ENCODE peak calls at places on chromosomes 12 and 14, in nine cellular contexts. A is nephron progenitor cell; B is uterus; W is HFFc6; N is cardiac muscle cell; T is CD8-positive, alpha-beta T cell; Z is lower lobe of right lung; S is HepG2; U is Peyer's patch. F is an unnamed sample.

GRCh38 chr12:80325167-80325959 is 118.7 kb upstream of the PTPRQ start:
- DNase-seq in A (no peak), B (no peak), W (no peak), N (peak; percentile 27), T (no peak), Z (no peak), S (no peak), U (no peak), F (no peak)

GRCh38 chr14:39310071-39310470 is 76.4 kb downstream of the MIA2 start:
- DNase-seq in A (no peak), B (no peak), W (no peak), N (no peak), T (no peak), Z (no peak), S (no peak), U (no peak), F (no peak)

GRCh38 chr14:56217380-56218045 is 99.3 kb downstream of the PELI2 start:
- DNase-seq in A (no peak), B (no peak), W (no peak), N (peak; percentile 29), T (no peak), Z (no peak), S (no peak), U (no peak), F (no peak)

GRCh38 chr12:131942671-131943070 is 7.1 kb upstream of the EP400 start:
- DNase-seq in A (no peak), B (no peak), W (no peak), N (no peak), T (no peak), Z (peak; percentile 39), S (no peak), U (peak; percentile 34), F (no peak)

GRCh38 chr12:41512531-41512930 is 324.4 kb downstream of the PDZRN4 start:
- DNase-seq in A (no peak), B (no peak), W (no peak), N (no peak), T (no peak), Z (peak; percentile 41), S (no peak), U (no peak), F (no peak)

GRCh38 chr12:18224745-18225144 is 36.6 kb upstream of the PIK3C2G start:
- DNase-seq in A (no peak), B (no peak), W (peak; percentile 3), N (peak; percentile 46), T (no peak), Z (no peak), S (peak; percentile 21), U (no peak), F (no peak)

GRCh38 chr12:108403952-108404351 is 64.8 kb upstream of the CMKLR1 start:
- DNase-seq in A (peak; percentile 44), B (no peak), W (no peak), N (peak; percentile 39), T (no peak), Z (no peak), S (no peak), U (no peak), F (no peak)

GRCh38 chr12:11576104-11576503 is 73.4 kb upstream of the ETV6 start:
- DNase-seq in A (no peak), B (no peak), W (peak; percentile 80), N (no peak), T (no peak), Z (no peak), S (no peak), U (no peak), F (no peak)

GRCh38 chr12:76820888-76821482 is 57.1 kb downstream of the ZDHHC17 start:
- DNase-seq in A (peak; percentile 18), B (no peak), W (peak; percentile 26), N (peak; percentile 52), T (no peak), Z (no peak), S (peak; percentile 35), U (no peak), F (peak; percentile 7)

GRCh38 chr12:115922952-115923564 is 354.4 kb downstream of the MED13L start:
- DNase-seq in A (no peak), B (no peak), W (no peak), N (no peak), T (no peak), Z (no peak), S (peak; percentile 49), U (no peak), F (no peak)
- TF ChIP-seq CTCF in A (no peak), B (no peak), W (peak; percentile 62), N (peak; percentile 16), T (no peak), Z (no peak), S (peak; percentile 80), U (no peak), F (peak; percentile 50)

DNA sequence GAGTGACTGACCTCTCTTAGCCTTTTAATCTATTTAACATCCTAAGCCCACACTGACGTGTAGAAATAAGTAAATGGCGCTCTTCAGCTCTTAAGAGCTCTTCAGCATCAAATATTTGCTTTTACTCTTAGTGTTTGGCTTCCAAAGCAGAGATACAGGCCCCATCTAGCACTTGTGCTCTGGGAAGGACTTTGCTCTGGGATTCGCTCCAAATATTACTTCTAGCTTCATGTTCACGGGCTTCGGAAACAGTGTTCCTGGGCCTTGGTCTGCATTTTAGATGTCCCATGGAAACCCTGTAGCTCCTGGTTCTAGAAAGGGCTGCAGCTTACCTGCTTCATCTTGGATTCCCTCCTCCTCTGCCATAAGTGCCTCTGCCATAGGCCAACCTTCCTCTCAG is 2.7 kb upstream of the NKX2-8 start:
- DNase-seq in A (no peak), B (no peak), W (no peak), N (no peak), T (no peak), Z (no peak), S (peak; percentile 50), U (no peak), F (no peak)
- TF ChIP-seq CTCF in A (no peak), B (no peak), W (no peak), N (no peak), T (no peak), Z (no peak), S (no peak), U (no peak), F (no peak)

DNA sequence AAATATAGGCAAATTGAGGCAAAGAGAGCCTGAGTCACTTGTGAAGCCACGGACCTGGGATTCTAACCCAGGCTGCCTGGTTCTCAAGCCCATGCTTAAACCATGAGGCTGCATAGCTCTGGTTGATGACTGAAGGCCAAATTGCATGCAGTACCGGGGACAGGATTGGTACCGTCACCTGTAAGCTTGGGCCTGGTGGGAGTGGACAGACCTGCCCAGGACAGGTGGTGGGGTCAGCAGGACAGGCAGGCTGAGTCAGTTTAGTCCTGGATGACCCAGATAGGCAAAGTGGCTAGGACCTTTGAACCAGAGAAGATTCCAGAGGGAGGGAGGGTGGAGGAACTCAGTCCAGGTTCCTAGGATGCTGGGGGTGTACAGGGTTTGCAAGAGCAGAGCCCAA is 25.8 kb downstream of the RIN3 start:
- DNase-seq in A (no peak), B (no peak), W (no peak), N (no peak), T (no peak), Z (peak; percentile 20), S (no peak), U (no peak), F (no peak)
- TF ChIP-seq CTCF in A (no peak), B (no peak), W (no peak), N (no peak), T (no peak), Z (no peak), S (no peak), U (no peak), F (no peak)

DNA sequence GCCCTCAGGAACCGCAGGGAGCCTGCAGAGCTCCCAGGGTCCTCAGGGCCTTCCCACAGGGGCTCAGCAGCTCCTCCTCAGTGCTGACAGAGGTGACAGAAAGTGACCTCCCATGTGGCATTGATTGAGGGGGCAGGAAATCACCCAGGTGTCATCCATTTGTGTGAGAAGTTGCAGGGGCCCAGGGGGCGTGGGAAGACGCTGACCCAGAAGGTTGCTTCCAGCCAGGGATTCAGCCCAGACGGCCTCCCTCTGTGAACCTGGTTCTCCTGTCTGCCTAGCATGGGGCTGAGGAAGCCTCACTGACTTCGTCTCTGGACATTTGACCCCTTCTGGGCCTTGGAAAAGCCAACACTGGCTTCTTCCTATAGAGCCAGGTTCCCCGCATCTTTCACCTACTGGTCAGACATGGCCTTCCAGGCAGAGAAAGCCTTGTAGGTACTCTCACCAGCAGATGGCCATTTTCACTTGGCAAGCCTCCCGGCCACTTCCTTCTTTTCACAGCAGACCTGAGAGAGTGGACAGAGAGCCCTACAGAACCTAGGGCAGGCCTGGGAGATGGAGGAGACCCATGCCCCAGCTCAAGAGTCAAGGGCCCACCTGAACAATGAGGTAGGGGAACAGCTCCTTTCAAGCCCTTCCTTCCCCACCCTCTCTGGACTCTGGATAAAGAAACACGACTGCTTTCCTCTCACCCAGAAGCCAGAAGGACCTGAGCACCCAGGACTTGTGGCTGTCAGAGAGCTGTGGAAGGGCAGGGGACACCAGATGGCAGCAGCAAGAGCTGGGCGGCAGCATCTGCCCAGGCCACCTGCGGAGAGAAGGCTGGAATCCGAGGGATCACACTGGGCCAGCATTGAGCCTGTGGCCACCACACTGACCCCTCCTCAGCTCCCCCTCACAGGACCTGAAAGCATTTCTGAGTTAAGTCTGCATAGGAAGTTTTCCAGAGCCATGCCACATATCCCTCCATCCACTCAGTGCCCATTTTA is 377.8 kb downstream of the DPF3 start:
- DNase-seq in A (peak; percentile 59), B (no peak), W (peak; percentile 45), N (peak; percentile 47), T (no peak), Z (no peak), S (no peak), U (no peak), F (no peak)
- TF ChIP-seq CTCF in A (no peak), B (no peak), W (peak; percentile 52), N (no peak), T (no peak), Z (no peak), S (no peak), U (no peak), F (no peak)